ENCODE peak calls at places on chromosomes 3 and 15, in five cellular contexts. N is endodermal cell, L is HCT116, R is HepG2, P is endothelial cell of umbilical vein. O is an unnamed sample.

GRCh38 chr3:130700541-130700940 is 46.1 kb downstream of the PIK3R4 start:
- DNase-seq in P (peak; percentile 98), L (no peak), N (no peak), R (no peak), O (no peak)

GRCh38 chr15:25710184-25710583 is 152.9 kb downstream of the ATP10A start:
- DNase-seq in L (no peak), P (no peak), R (peak; percentile 18), N (peak; percentile 92), O (no peak)

GRCh38 chr3:53092942-53093341 is 37.3 kb downstream of the RFT1 start:
- DNase-seq in R (peak; percentile 85), P (no peak), L (no peak), N (no peak), O (no peak)

GRCh38 chr15:88312941-88313579 is 56.5 kb upstream of the NTRK3 start:
- DNase-seq in P (no peak), L (no peak), N (no peak), R (no peak), O (no peak)

GRCh38 chr3:54733079-54733478 is 194.8 kb downstream of the LRTM1 start:
- DNase-seq in N (no peak), P (no peak), R (no peak), L (no peak), O (no peak)

GRCh38 chr3:13323822-13324221 is 96.3 kb downstream of the NUP210 start:
- DNase-seq in L (no peak), N (no peak), P (no peak), R (no peak), O (no peak)

GRCh38 chr3:12468757-12469156 is 15.5 kb upstream of the TSEN2 start:
- DNase-seq in P (no peak), N (no peak), L (no peak), R (no peak), O (no peak)

GRCh38 chr3:72485649-72486048 is 362.6 kb downstream of the SHQ1 start:
- DNase-seq in L (no peak), P (no peak), R (no peak), N (no peak), O (no peak)

GRCh38 chr3:46193436-46193835 is 14.7 kb downstream of the CCR1 start:
- DNase-seq in N (no peak), P (no peak), R (no peak), L (no peak), O (no peak)

GRCh38 chr15:45409596-45409995 is 31.3 kb upstream of the GATM start:
- DNase-seq in N (no peak), L (no peak), P (no peak), R (no peak), O (no peak)

GRCh38 chr15:82044373-82045178 is 1.2 kb downstream of the MEX3B start:
- DNase-seq in P (peak; percentile 67), N (peak; percentile 87), R (no peak), L (no peak), O (peak; percentile 28)

GRCh38 chr3:159669024-159669476 is 319.6 kb upstream of the IL12A start:
- DNase-seq in N (no peak), L (no peak), P (peak; percentile 33), R (no peak), O (no peak)

GRCh38 chr3:4899654-4900236 is 79.5 kb upstream of the BHLHE40 start:
- DNase-seq in N (no peak), P (no peak), L (no peak), R (no peak), O (no peak)

GRCh38 chr15:40964006-40964405 is 10.7 kb downstream of the CHAC1 start:
- DNase-seq in R (no peak), N (no peak), L (no peak), P (no peak), O (no peak)

GRCh38 chr3:136297826-136298225 is 47.7 kb downstream of the PCCB start:
- DNase-seq in L (no peak), P (no peak), R (no peak), N (no peak), O (no peak)

GRCh38 chr15:62715946-62716345 is 326.6 kb upstream of the TPM1 start:
- DNase-seq in L (no peak), R (no peak), N (no peak), P (no peak), O (no peak)

GRCh38 chr3:12187448-12188327 is 29.0 kb upstream of the TIMP4 start:
- DNase-seq in P (peak; percentile 17), R (no peak), L (no peak), N (peak; percentile 57), O (no peak)

GRCh38 chr3:58630081-58630709 is 36.4 kb downstream of the FAM3D start:
- DNase-seq in P (peak; percentile 62), N (peak; percentile 94), L (peak; percentile 29), R (peak; percentile 46), O (peak; percentile 58)

GRCh38 chr3:181458857-181459256 is 252.9 kb upstream of the SOX2 start:
- DNase-seq in N (no peak), L (no peak), R (no peak), P (no peak), O (no peak)

GRCh38 chr15:90352109-90352893 is at the start of gene ZNF774:
- DNase-seq in P (peak; percentile 96), L (peak; percentile 93), N (peak; percentile 97), R (peak; percentile 92), O (peak; percentile 100)

GRCh38 chr3:76403556-76403955 is 618.2 kb upstream of the ZNF717 start:
- DNase-seq in R (no peak), N (no peak), L (no peak), P (no peak), O (no peak)

GRCh38 chr15:66634540-66634939 is 67.5 kb upstream of the SMAD6 start:
- DNase-seq in L (no peak), N (peak; percentile 60), R (no peak), P (no peak), O (no peak)

GRCh38 chr3:43327184-43327950 is 41.0 kb downstream of the SNRK start:
- DNase-seq in P (peak; percentile 23), N (no peak), L (no peak), R (no peak), O (no peak)

GRCh38 chr15:70486451-70487379 is 276.6 kb downstream of the UACA start:
- DNase-seq in L (no peak), N (no peak), R (no peak), P (no peak), O (peak; percentile 40)

GRCh38 chr15:97023131-97023844 is 692.8 kb downstream of the NR2F2 start:
- DNase-seq in P (peak; percentile 32), R (no peak), L (no peak), N (no peak), O (no peak)

GRCh38 chr15:67998599-67999122 is 55.5 kb upstream of the PIAS1 start:
- DNase-seq in R (no peak), N (no peak), L (no peak), P (no peak), O (peak; percentile 80)

GRCh38 chr3:101292027-101292426 is 28.3 kb downstream of the IMPG2 start:
- DNase-seq in N (no peak), L (peak; percentile 3), P (no peak), R (no peak), O (no peak)

GRCh38 chr3:14266361-14266760 is 87.7 kb downstream of the LSM3 start:
- DNase-seq in R (no peak), P (no peak), L (no peak), N (no peak), O (no peak)

GRCh38 chr15:81774309-81774708 is 271.5 kb downstream of the MEX3B start:
- DNase-seq in P (no peak), N (no peak), L (no peak), R (no peak), O (no peak)

GRCh38 chr3:17730318-17730967 is 12.0 kb downstream of the TBC1D5 start:
- DNase-seq in N (no peak), L (peak; percentile 53), P (peak; percentile 60), R (peak; percentile 15), O (no peak)

GRCh38 chr3:32569540-32570425 is 875 bp downstream of the DYNC1LI1 start:
- DNase-seq in P (peak; percentile 59), L (no peak), R (peak; percentile 57), N (peak; percentile 95), O (peak; percentile 22)

GRCh38 chr3:53938645-53939044 is 47.0 kb upstream of the SELENOK start:
- DNase-seq in L (peak; percentile 23), P (peak; percentile 39), R (peak; percentile 25), N (peak; percentile 86), O (peak; percentile 55)

DNA sequence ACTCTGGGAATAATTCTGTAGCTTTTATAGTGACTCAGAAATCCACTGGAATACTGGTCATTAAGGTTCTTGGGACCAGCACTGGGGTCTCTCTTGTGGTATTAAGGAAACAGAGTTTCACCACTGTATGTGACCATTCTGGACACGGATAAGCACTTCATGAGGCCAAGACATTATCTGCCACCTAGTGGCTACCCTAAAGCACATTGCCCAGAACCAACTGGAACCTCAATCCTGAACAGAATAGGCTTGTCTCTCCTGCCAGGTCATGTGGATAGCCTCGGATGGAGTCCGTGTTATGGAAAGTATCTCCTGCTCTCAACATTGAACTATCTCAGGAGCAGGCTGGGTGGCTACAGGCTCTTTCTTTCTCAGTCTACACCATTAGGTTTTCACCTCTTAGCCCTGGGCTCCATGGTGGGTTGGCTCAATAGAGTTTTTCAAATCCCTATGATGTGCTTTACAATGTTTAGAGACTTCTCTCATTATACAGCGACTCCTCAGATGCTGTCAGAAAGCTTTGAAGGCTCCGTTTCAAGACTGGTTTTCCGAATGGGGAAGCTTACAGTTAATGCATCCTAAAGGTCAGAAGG is 167.6 kb upstream of the ST8SIA2 start:
- DNase-seq in L (peak; percentile 16), N (peak; percentile 69), P (no peak), R (peak; percentile 25), O (no peak)
- TF ChIP-seq CTCF in L (peak; percentile 58), N (peak; percentile 85), P (no peak), R (peak; percentile 69), O (peak; percentile 22)

GRCh38 chr3:45109736-45110135 is 36.4 kb downstream of the CDCP1 start:
- DNase-seq in N (no peak), P (no peak), L (no peak), R (no peak), O (no peak)
- H3K27ac ChIP-seq in N (no peak overlapping the region), P (no peak overlapping the region), L (no peak overlapping the region), R (peak overlapping the region; percentile 21), O (no peak overlapping the region)

GRCh38 chr3:99817437-99818240 is at the start of gene CMSS1:
- DNase-seq in L (peak; percentile 83), N (peak; percentile 95), R (peak; percentile 77), P (peak; percentile 95), O (peak; percentile 89)
- TF ChIP-seq CTCF in L (no peak), N (peak; percentile 33), R (no peak), P (peak; percentile 14), O (peak; percentile 29)

GRCh38 chr3:29901097-29901496 is 620.2 kb downstream of the RBMS3 start:
- DNase-seq in N (no peak), R (no peak), L (no peak), P (peak; percentile 77), O (no peak)

GRCh38 chr3:29903600-29903999 is 622.7 kb downstream of the RBMS3 start:
- DNase-seq in N (no peak), L (no peak), P (no peak), R (no peak), O (no peak)

GRCh38 chr3:29912600-29913288 is 631.9 kb downstream of the RBMS3 start:
- DNase-seq in P (no peak), N (no peak), R (no peak), L (no peak), O (no peak)

GRCh38 chr3:29906906-29907305 is 626.0 kb downstream of the RBMS3 start:
- DNase-seq in R (no peak), P (no peak), L (no peak), N (no peak), O (no peak)
- H3K27ac ChIP-seq in R (no peak overlapping the region), P (no peak overlapping the region), L (no peak overlapping the region), N (no peak overlapping the region), O (no peak overlapping the region)